ENCODE peak calls at places on chromosomes 3 and 15, in four cellular contexts. One of them, this sample, is unnamed.

GRCh38 chr3:168034152-168034928 is 61.4 kb downstream of the GOLIM4 start:
- DNase-seq in astrocyte: peak; percentile 68
- DNase-seq in heart left ventricle: no peak
- DNase-seq in left lung: no peak
- DNase-seq in this sample: no peak

GRCh38 chr3:64234571-64234970 is 9.3 kb upstream of the PRICKLE2 start:
- DNase-seq in astrocyte: no peak
- DNase-seq in heart left ventricle: no peak
- DNase-seq in left lung: no peak
- DNase-seq in this sample: no peak

GRCh38 chr3:148861277-148861869 is 3.7 kb upstream of the CPA3 start:
- DNase-seq in astrocyte: no peak
- DNase-seq in heart left ventricle: no peak
- DNase-seq in left lung: no peak
- DNase-seq in this sample: no peak

GRCh38 chr3:186772886-186773417 is 10.4 kb upstream of the EIF4A2 start:
- DNase-seq in astrocyte: peak; percentile 18
- DNase-seq in heart left ventricle: peak; percentile 75
- DNase-seq in left lung: peak; percentile 93
- DNase-seq in this sample: no peak

GRCh38 chr3:160856450-160856849 is 100.4 kb downstream of the PPM1L start:
- DNase-seq in astrocyte: no peak
- DNase-seq in heart left ventricle: no peak
- DNase-seq in left lung: no peak
- DNase-seq in this sample: no peak

GRCh38 chr15:56918907-56919707 is 663 bp downstream of the TCF12 start:
- DNase-seq in astrocyte: peak; percentile 65
- DNase-seq in heart left ventricle: peak; percentile 62
- DNase-seq in left lung: peak; percentile 92
- DNase-seq in this sample: no peak

GRCh38 chr3:174342941-174343431 is 516.1 kb upstream of the NAALADL2 start:
- DNase-seq in astrocyte: peak; percentile 58
- DNase-seq in heart left ventricle: no peak
- DNase-seq in left lung: no peak
- DNase-seq in this sample: no peak

GRCh38 chr15:60682115-60682514 is 203.2 kb upstream of the ICE2 start:
- DNase-seq in astrocyte: peak; percentile 56
- DNase-seq in heart left ventricle: no peak
- DNase-seq in left lung: no peak
- DNase-seq in this sample: peak; percentile 12

GRCh38 chr3:30924763-30925162 is 30.3 kb upstream of the GADL1 start:
- DNase-seq in astrocyte: peak; percentile 17
- DNase-seq in heart left ventricle: no peak
- DNase-seq in left lung: no peak
- DNase-seq in this sample: no peak

GRCh38 chr15:43516801-43517353 is 531 bp upstream of the MAP1A start:
- DNase-seq in astrocyte: peak; percentile 69
- DNase-seq in heart left ventricle: no peak
- DNase-seq in left lung: no peak
- DNase-seq in this sample: no peak

GRCh38 chr3:157065201-157065600 is 94.7 kb downstream of the CCNL1 start:
- DNase-seq in astrocyte: no peak
- DNase-seq in heart left ventricle: no peak
- DNase-seq in left lung: no peak
- DNase-seq in this sample: no peak

GRCh38 chr3:151217208-151217607 is 14.2 kb upstream of the GPR171 start:
- DNase-seq in astrocyte: no peak
- DNase-seq in heart left ventricle: no peak
- DNase-seq in left lung: no peak
- DNase-seq in this sample: no peak

GRCh38 chr15:51094606-51095569 is at the start of gene TNFAIP8L3:
- DNase-seq in astrocyte: no peak
- DNase-seq in heart left ventricle: peak; percentile 35
- DNase-seq in left lung: peak; percentile 80
- DNase-seq in this sample: no peak

GRCh38 chr3:176906046-176906905 is 291.0 kb downstream of the TBL1XR1 start:
- DNase-seq in astrocyte: peak; percentile 93
- DNase-seq in heart left ventricle: peak; percentile 25
- DNase-seq in left lung: no peak
- DNase-seq in this sample: peak; percentile 29

GRCh38 chr3:133949438-133949837 is 53.8 kb upstream of the RAB6B start:
- DNase-seq in astrocyte: no peak
- DNase-seq in heart left ventricle: no peak
- DNase-seq in left lung: no peak
- DNase-seq in this sample: no peak

DNA sequence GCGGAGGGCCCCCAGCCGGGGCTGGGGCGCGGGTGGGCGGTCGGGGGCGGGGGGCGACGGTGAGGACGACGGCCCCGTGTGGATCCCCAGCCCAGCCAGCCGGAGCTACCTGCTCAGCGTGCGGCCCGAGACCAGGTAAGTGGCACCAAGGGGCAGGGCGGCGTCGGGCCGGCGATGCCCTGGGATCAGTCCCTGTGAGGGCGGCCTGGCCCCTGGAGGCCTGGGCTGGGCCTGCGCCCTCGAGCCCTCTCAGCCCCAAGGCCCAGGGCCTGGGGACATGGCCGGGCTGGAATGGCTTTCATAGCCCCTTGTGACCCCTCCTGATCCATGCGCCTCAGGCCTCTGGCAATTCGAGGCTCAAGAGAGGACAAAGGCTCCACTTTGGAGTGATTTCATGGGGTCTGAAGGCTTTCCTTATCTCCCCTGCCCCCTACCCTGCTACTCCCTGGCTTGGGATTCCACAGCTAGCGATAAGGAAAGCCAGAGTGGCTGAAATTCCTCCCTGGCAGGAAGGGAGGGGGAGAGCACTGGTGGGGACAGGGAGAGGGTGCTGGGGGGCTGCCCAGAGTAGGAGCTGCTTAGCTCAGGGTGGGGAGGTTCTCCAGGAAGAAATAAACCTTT is 415 bp downstream of the ALPK3 start:
- DNase-seq in astrocyte: no peak
- DNase-seq in heart left ventricle: peak; percentile 44
- DNase-seq in left lung: peak; percentile 81
- DNase-seq in this sample: no peak
- TF ChIP-seq CTCF in astrocyte: no peak
- TF ChIP-seq CTCF in heart left ventricle: no peak
- TF ChIP-seq CTCF in left lung: no peak
- TF ChIP-seq CTCF in this sample: no peak

DNA sequence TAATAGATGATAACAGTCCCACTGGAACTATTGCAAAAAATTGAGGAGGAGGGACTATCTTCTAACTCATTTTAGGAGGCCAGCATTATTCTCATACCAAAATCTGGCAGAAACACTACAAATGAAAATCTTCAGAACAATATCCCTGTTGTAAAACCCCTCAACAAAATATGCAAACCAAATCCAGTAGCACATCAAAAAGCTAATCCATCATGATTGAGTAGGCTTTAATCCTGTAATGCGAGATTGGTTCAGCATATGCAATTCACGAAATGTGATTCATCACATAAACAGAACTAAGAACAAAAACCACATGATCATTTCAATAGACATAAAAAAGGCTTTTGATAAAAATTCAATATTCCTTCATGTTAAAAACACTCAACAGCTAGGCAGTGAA is 23.9 kb upstream of the PLSCR2 start:
- DNase-seq in astrocyte: peak; percentile 46
- DNase-seq in heart left ventricle: no peak
- DNase-seq in left lung: no peak
- DNase-seq in this sample: no peak
- H3K36me3 ChIP-seq in astrocyte: no peaks in the 10 kb centered on the region
- H3K36me3 ChIP-seq in heart left ventricle: no peaks in the 10 kb centered on the region
- H3K36me3 ChIP-seq in left lung: no peaks in the 10 kb centered on the region
- H3K36me3 ChIP-seq in this sample: no peaks in the 10 kb centered on the region

GRCh38 chr3:100270218-100270588 is 9.4 kb downstream of the TBC1D23 start:
- DNase-seq in astrocyte: no peak
- DNase-seq in heart left ventricle: no peak
- DNase-seq in left lung: no peak
- DNase-seq in this sample: no peak
- H3K4me3 ChIP-seq in astrocyte: peak overlapping the region; percentile 37
- H3K4me3 ChIP-seq in heart left ventricle: no peak overlapping the region
- H3K4me3 ChIP-seq in left lung: no peak overlapping the region
- H3K4me3 ChIP-seq in this sample: no peak overlapping the region

GRCh38 chr15:74172751-74173544 is 562 bp upstream of the ISLR start:
- DNase-seq in astrocyte: peak; percentile 12
- DNase-seq in heart left ventricle: peak; percentile 80
- DNase-seq in left lung: no peak
- DNase-seq in this sample: no peak
- TF ChIP-seq CTCF in astrocyte: no peak
- TF ChIP-seq CTCF in heart left ventricle: no peak
- TF ChIP-seq CTCF in left lung: no peak
- TF ChIP-seq CTCF in this sample: no peak

GRCh38 chr3:28752290-28752689 is 403.7 kb upstream of the AZI2 start:
- DNase-seq in astrocyte: no peak
- DNase-seq in heart left ventricle: no peak
- DNase-seq in left lung: no peak
- DNase-seq in this sample: no peak
- H3K36me3 ChIP-seq in astrocyte: no peaks in the 10 kb centered on the region
- H3K36me3 ChIP-seq in heart left ventricle: no peaks in the 10 kb centered on the region
- H3K36me3 ChIP-seq in left lung: no peaks in the 10 kb centered on the region
- H3K36me3 ChIP-seq in this sample: no peaks in the 10 kb centered on the region

This sample was measured in kidney epithelial cell.